ENCODE peak calls at places on chromosomes 2 and 18, in eight cellular contexts. N is PC-9, S is hepatocyte, H is K562, W is mesenchymal stem cell, J is IMR-90, L is H1, Z is SK-N-SH. P is an unnamed sample.

GRCh38 chr2:19355931-19356544 is 2.4 kb downstream of the OSR1 start:
- DNase-seq in N (no peak), S (no peak), H (peak), W (no peak), J (peak), L (no peak), Z (peak), P (no peak)

GRCh38 chr18:6785001-6785400 is 55.5 kb downstream of the ARHGAP28 start:
- DNase-seq in N (no peak), S (no peak), H (no peak), W (no peak), J (peak), L (no peak), Z (no peak), P (no peak)

GRCh38 chr18:54769526-54770464 is 58.5 kb upstream of the RAB27B start:
- DNase-seq in N (peak), S (no peak), H (no peak), W (peak), J (peak), L (no peak), Z (no peak), P (no peak)

GRCh38 chr18:78528437-78529228 is 451.0 kb upstream of the SALL3 start:
- DNase-seq in N (no peak), S (no peak), H (peak), W (no peak), J (no peak), L (no peak), Z (no peak), P (no peak)

GRCh38 chr2:98180456-98180855 is 93.5 kb downstream of the VWA3B start:
- DNase-seq in N (peak), S (no peak), H (no peak), W (no peak), J (no peak), L (no peak), Z (no peak), P (no peak)

GRCh38 chr2:218285604-218286003 is 6.7 kb downstream of the TMBIM1 start:
- DNase-seq in N (peak), S (no peak), H (no peak), W (no peak), J (peak), L (no peak), Z (no peak), P (peak)

GRCh38 chr18:78565240-78565639 is 414.4 kb upstream of the SALL3 start:
- DNase-seq in N (no peak), S (no peak), H (no peak), W (no peak), J (no peak), L (no peak), Z (no peak), P (no peak)

GRCh38 chr2:238099709-238100048 is 461 bp upstream of the ESPNL start:
- DNase-seq in N (no peak), S (no peak), H (no peak), W (no peak), J (no peak), L (no peak), Z (peak), P (peak)

GRCh38 chr2:96859681-96860064 is 1.9 kb upstream of the ANKRD39 start:
- DNase-seq in N (no peak), S (no peak), H (no peak), W (no peak), J (no peak), L (no peak), Z (no peak), P (no peak)

GRCh38 chr2:60416221-60417008 is 137.0 kb downstream of the BCL11A start:
- DNase-seq in N (no peak), S (peak), H (no peak), W (peak), J (peak), L (no peak), Z (no peak), P (no peak)

GRCh38 chr18:23958036-23958435 is 56.5 kb upstream of the TTC39C start:
- DNase-seq in N (no peak), S (no peak), H (no peak), W (no peak), J (no peak), L (no peak), Z (no peak), P (peak)

GRCh38 chr18:34224423-34225217 is at the start of gene NOL4:
- DNase-seq in N (no peak), S (peak), H (no peak), W (peak), J (no peak), L (peak), Z (peak), P (peak)

GRCh38 chr2:235373171-235373570 is 120.7 kb upstream of the AGAP1 start:
- DNase-seq in N (no peak), S (no peak), H (no peak), W (no peak), J (no peak), L (no peak), Z (no peak), P (no peak)

GRCh38 chr2:205646680-205647079 is 35.6 kb upstream of the NRP2 start:
- DNase-seq in N (no peak), S (no peak), H (no peak), W (no peak), J (no peak), L (no peak), Z (no peak), P (no peak)

GRCh38 chr2:52264488-52264887 is 1232.6 kb upstream of the NRXN1 start:
- DNase-seq in N (no peak), S (no peak), H (no peak), W (no peak), J (no peak), L (no peak), Z (no peak), P (no peak)

GRCh38 chr18:11937874-11938478 is 29.9 kb upstream of the MPPE1 start:
- DNase-seq in N (peak), S (peak), H (peak), W (peak), J (peak), L (no peak), Z (peak), P (peak)

GRCh38 chr18:54192900-54193299 is 31.6 kb downstream of the MBD2 start:
- DNase-seq in N (peak), S (no peak), H (no peak), W (no peak), J (no peak), L (no peak), Z (no peak), P (no peak)

GRCh38 chr2:120564213-120565094 is 171.2 kb upstream of the GLI2 start:
- DNase-seq in N (peak), S (peak), H (peak), W (no peak), J (no peak), L (no peak), Z (peak), P (no peak)

GRCh38 chr2:199659207-199659606 is 191.8 kb downstream of the FTCDNL1 start:
- DNase-seq in N (no peak), S (peak), H (peak), W (peak), J (peak), L (peak), Z (peak), P (peak)
- H2AFZ ChIP-seq in N (no peak), S (peak), H (peak), W (peak), J (peak), L (peak), Z (peak), P (peak)

GRCh38 chr2:8170552-8170951 is 511.3 kb upstream of the ID2 start:
- DNase-seq in N (no peak), S (no peak), H (no peak), W (no peak), J (no peak), L (no peak), Z (no peak), P (no peak)

GRCh38 chr2:8170954-8171353 is 510.9 kb upstream of the ID2 start:
- DNase-seq in N (no peak), S (no peak), H (no peak), W (no peak), J (no peak), L (no peak), Z (no peak), P (no peak)

GRCh38 chr2:8168007-8168717 is 513.7 kb upstream of the ID2 start:
- DNase-seq in N (no peak), S (no peak), H (no peak), W (no peak), J (no peak), L (no peak), Z (no peak), P (no peak)

GRCh38 chr2:8169443-8169842 is 512.4 kb upstream of the ID2 start:
- DNase-seq in N (no peak), S (no peak), H (no peak), W (no peak), J (peak), L (no peak), Z (no peak), P (no peak)

DNA sequence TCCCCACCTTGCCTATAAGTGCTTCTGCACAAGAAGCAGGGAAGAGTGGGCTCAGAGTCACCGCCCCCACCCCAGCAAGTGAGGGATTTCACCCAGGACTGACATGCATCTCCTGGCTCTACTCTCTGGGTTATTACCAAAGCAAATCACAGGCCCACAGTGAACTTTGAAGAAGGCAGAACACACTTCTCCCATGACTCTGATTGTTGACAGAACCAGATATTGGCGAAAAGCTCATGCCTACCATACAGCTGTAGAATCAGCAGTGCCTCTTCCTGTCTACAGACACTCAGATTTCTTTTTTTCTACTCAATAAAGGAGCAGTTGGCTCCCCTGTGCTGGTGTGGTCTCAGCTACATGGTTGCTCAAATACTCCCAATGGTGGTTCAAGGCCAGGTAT is 513.0 kb upstream of the ID2 start:
- DNase-seq in N (no peak), S (no peak), H (no peak), W (no peak), J (peak), L (no peak), Z (no peak), P (no peak)
- H3K4me2 ChIP-seq in N (no peak), S (no peak), H (no peak), W (no peak), J (no peak), L (no peak), Z (peak), P (peak)

DNA sequence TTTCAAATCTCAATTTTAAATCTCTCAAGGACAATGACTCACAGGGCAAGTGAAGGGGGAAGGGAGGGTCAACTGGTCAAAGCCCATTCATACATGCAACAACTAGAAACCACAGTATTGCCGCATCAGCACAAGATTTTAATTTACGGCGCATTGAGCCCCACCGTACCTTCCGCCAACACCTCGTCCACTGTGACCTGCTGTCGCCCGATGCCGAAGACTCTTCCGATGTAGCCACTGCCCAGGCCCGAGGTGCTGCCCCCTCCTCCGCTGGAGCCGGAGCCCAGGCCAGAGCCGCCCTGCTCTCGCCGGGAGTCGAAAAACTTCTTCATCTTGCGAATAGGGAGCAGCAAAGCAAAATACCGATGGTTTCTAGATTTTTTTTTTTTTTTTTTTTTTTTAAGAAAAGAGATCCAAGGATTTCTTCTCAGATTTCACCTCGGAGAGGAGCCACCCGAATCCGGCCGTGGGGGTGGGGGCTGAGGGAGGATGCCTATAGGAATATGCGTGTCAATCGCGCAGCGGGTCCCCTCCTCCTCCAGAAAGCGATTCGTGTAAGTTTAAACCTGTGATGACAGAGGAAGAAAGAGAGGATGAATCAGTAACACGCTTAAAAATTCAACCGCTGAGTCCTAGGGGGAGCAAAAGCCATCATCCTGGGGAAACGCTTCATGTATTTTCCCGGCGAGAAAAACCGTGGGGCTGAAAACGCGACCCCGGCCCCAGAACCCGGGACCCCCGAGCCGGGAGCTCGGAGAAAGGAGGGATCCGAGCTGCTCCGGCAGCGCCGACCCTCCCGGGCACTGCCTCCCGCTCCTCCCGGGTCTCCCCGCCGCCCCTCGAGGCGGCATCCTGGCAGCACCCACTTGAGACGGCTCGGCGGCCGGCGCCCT is 584 bp downstream of the AAK1 start:
- DNase-seq in N (peak), S (peak), H (peak), W (peak), J (peak), L (no peak), Z (peak), P (peak)
- H2AFZ ChIP-seq in N (peak), S (peak), H (peak), W (peak), J (peak), L (peak), Z (peak), P (peak)

DNA sequence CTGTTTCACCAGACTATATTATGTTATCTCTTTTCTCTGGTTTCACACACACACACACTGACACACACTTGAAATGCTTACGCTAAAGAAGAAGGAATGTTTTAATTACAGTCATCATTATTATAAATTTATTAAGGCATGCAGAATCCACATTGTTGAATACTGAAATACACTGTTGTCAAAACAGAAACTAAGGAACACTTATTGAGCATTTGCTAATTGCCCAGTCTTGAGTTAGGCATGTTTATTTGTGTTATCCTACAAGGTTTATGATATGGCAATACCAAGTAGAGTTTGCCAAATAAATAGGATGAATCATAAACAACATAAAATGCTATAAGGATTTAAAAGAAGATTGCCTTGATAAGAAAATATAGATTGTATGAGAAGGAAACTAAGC is 917.0 kb upstream of the PIK3C3 start:
- DNase-seq in N (no peak), S (no peak), H (no peak), W (peak), J (peak), L (no peak), Z (no peak), P (no peak)
- H3K4me2 ChIP-seq in N (no peak), S (no peak), H (no peak), W (no peak), J (no peak), L (no peak), Z (no peak), P (no peak)

GRCh38 chr2:55147041-55147440 is 85.1 kb downstream of the CLHC1 start:
- DNase-seq in N (no peak), S (no peak), H (no peak), W (no peak), J (no peak), L (no peak), Z (no peak), P (no peak)

GRCh38 chr2:55142518-55142917 is 89.6 kb downstream of the CLHC1 start:
- DNase-seq in N (no peak), S (no peak), H (no peak), W (no peak), J (no peak), L (no peak), Z (no peak), P (no peak)

GRCh38 chr2:55146266-55146665 is 85.8 kb downstream of the CLHC1 start:
- DNase-seq in N (no peak), S (no peak), H (no peak), W (no peak), J (no peak), L (no peak), Z (no peak), P (no peak)

GRCh38 chr2:55147531-55147930 is 84.6 kb downstream of the CLHC1 start:
- DNase-seq in N (no peak), S (no peak), H (no peak), W (no peak), J (no peak), L (no peak), Z (no peak), P (no peak)

GRCh38 chr2:55144922-55145820 is 86.9 kb downstream of the CLHC1 start:
- DNase-seq in N (no peak), S (no peak), H (no peak), W (no peak), J (no peak), L (no peak), Z (no peak), P (no peak)
- H2AFZ ChIP-seq in N (no peak), S (no peak), H (peak), W (no peak), J (no peak), L (no peak), Z (no peak), P (no peak)

GRCh38 chr2:44136186-44136585 is 32.5 kb upstream of the PPM1B start:
- DNase-seq in N (peak), S (peak), H (no peak), W (peak), J (peak), L (no peak), Z (no peak), P (no peak)

GRCh38 chr2:44135307-44135706 is 33.4 kb upstream of the PPM1B start:
- DNase-seq in N (no peak), S (no peak), H (no peak), W (no peak), J (no peak), L (no peak), Z (no peak), P (no peak)

GRCh38 chr2:44137048-44137447 is 31.6 kb upstream of the PPM1B start:
- DNase-seq in N (no peak), S (no peak), H (no peak), W (no peak), J (no peak), L (no peak), Z (no peak), P (no peak)

GRCh38 chr2:44135771-44136170 is 32.9 kb upstream of the PPM1B start:
- DNase-seq in N (no peak), S (no peak), H (no peak), W (peak), J (peak), L (no peak), Z (no peak), P (peak)

GRCh38 chr2:44134848-44135247 is 33.8 kb upstream of the PPM1B start:
- DNase-seq in N (no peak), S (no peak), H (no peak), W (no peak), J (no peak), L (no peak), Z (no peak), P (no peak)
- H3K4me2 ChIP-seq in N (peak), S (no peak), H (no peak), W (no peak), J (no peak), L (peak), Z (no peak), P (no peak)

DNA sequence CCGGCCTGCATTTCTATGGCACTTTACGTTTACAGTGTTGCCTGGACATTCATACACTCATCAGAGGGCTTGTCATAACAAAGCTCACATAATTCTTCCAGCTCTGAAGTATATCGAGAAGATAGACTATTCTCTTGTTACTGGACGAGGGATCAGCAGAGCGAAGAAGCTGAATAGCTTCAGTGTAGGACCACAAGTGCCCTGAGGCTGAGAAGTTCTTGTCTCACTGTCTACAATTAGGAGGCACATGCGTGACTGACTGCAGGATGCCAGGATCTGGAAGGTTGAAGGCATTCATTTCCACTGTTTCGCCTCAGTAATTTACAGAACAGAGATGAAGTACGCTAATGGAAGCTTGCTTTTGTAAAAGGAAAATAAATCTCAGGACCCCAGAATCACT is 9.6 kb downstream of the SH3YL1 start:
- DNase-seq in N (no peak), S (no peak), H (no peak), W (no peak), J (no peak), L (no peak), Z (no peak), P (no peak)
- H2AFZ ChIP-seq in N (no peak), S (no peak), H (peak), W (no peak), J (no peak), L (no peak), Z (no peak), P (no peak)

GRCh38 chr18:48982269-48982668 is 31.5 kb upstream of the SMAD7 start:
- DNase-seq in N (no peak), S (no peak), H (peak), W (no peak), J (no peak), L (no peak), Z (no peak), P (no peak)
- H3K4me2 ChIP-seq in N (no peak), S (no peak), H (no peak), W (no peak), J (no peak), L (no peak), Z (no peak), P (no peak)

DNA sequence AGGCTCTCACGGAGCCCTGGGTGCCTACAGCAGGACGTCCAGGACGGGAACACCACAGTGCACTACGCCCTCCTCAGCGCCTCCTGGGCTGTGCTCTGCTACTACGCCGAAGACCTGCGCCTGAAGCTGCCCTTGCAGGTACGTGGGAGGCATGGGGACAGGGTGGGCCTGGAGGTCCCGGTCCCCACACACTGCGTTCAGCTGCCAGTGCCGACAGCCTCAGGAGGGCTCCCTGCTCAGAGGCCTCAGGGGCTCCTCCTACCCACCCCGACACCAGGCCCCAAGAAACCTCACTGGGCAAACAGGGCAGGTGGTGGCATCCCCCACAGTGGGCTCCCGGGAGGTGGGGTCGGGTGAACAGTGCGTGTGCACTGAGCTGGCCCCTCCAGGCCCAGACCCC is 10.8 kb downstream of the ANO7 start:
- DNase-seq in N (no peak), S (no peak), H (no peak), W (no peak), J (no peak), L (no peak), Z (no peak), P (peak)
- H2AFZ ChIP-seq in N (no peak), S (no peak), H (no peak), W (no peak), J (peak), L (no peak), Z (no peak), P (no peak)